ENCODE peak calls at places on chromosomes 4 and X, in five cellular contexts. H is tibial nerve, Q is IMR-90, C is gastrocnemius medialis, O is K562. J is an unnamed sample.

GRCh38 chr4:10354225-10354624 is 103.0 kb downstream of the ZNF518B start:
- DNase-seq in H (peak; percentile 6), Q (no peak), O (no peak), C (no peak), J (no peak)

GRCh38 chrX:150690126-150690525 is 3.1 kb upstream of the MTMR1 start:
- DNase-seq in C (no peak), H (no peak), Q (peak; percentile 92), O (no peak), J (no peak)

GRCh38 chr4:180695851-180696250 is 1547.4 kb upstream of the TENM3 start:
- DNase-seq in O (no peak), Q (peak; percentile 97), H (no peak), C (no peak), J (no peak)

GRCh38 chr4:182582245-182582644 is 334.9 kb downstream of the DCTD start:
- DNase-seq in H (no peak), O (no peak), Q (no peak), C (no peak), J (no peak)

GRCh38 chr4:74365761-74366160 is 816 bp downstream of the EREG start:
- DNase-seq in Q (no peak), C (no peak), H (no peak), O (peak; percentile 20), J (no peak)

GRCh38 chrX:54891573-54891972 is 29.1 kb upstream of the TRO start:
- DNase-seq in C (no peak), Q (peak; percentile 28), O (peak; percentile 18), H (peak; percentile 12), J (peak; percentile 0)

GRCh38 chr4:7096264-7096663 is 28.4 kb upstream of the GRPEL1 start:
- DNase-seq in O (no peak), Q (no peak), H (no peak), C (no peak), J (no peak)

GRCh38 chrX:154056739-154057367 is 37.2 kb upstream of the IRAK1 start:
- DNase-seq in O (no peak), H (no peak), C (no peak), Q (peak; percentile 20), J (no peak)

GRCh38 chrX:13373027-13373806 is 53.4 kb upstream of the ATXN3L start:
- DNase-seq in O (no peak), H (no peak), C (no peak), Q (peak; percentile 70), J (no peak)

GRCh38 chr4:158810487-158811215 is 41.8 kb downstream of the FNIP2 start:
- DNase-seq in O (no peak), H (peak; percentile 53), C (peak; percentile 55), Q (peak; percentile 98), J (no peak)

GRCh38 chrX:136525738-136526606 is 6.0 kb upstream of the VGLL1 start:
- DNase-seq in O (no peak), Q (peak; percentile 85), C (peak; percentile 61), H (peak; percentile 57), J (peak; percentile 0)

GRCh38 chr4:135277980-135278315 is 1076.4 kb upstream of the PABPC4L start:
- DNase-seq in H (no peak), O (no peak), Q (no peak), C (no peak), J (no peak)

GRCh38 chr4:64271601-64272081 is 137.6 kb downstream of the TECRL start:
- DNase-seq in O (no peak), C (no peak), H (no peak), Q (no peak), J (no peak)

GRCh38 chr4:142534994-142535393 is 311.1 kb downstream of the INPP4B start:
- DNase-seq in H (no peak), Q (peak; percentile 45), O (no peak), C (no peak), J (no peak)

GRCh38 chrX:21166302-21166982 is 207.8 kb upstream of the CNKSR2 start:
- DNase-seq in C (no peak), O (no peak), Q (peak; percentile 25), H (no peak), J (no peak)

GRCh38 chr4:113394108-113394729 is 344.8 kb downstream of the ANK2 start:
- DNase-seq in C (no peak), O (no peak), H (no peak), Q (no peak), J (no peak)

GRCh38 chrX:153245288-153245731 is 66.2 kb downstream of the MAGEA1 start:
- DNase-seq in Q (no peak), C (no peak), O (peak; percentile 60), H (no peak), J (no peak)

GRCh38 chrX:21398424-21398823 is 24.2 kb downstream of the CNKSR2 start:
- DNase-seq in C (no peak), Q (no peak), O (no peak), H (no peak), J (no peak)

GRCh38 chrX:110310896-110311295 is 7.0 kb downstream of the AMMECR1 start:
- DNase-seq in Q (no peak), H (no peak), C (no peak), O (peak; percentile 21), J (no peak)

GRCh38 chr4:119977135-119977534 is 89.5 kb downstream of the MAD2L1 start:
- DNase-seq in H (no peak), C (no peak), O (no peak), Q (no peak), J (no peak)

GRCh38 chr4:94640151-94640550 is 117.6 kb upstream of the BMPR1B start:
- DNase-seq in O (no peak), Q (no peak), C (no peak), H (no peak), J (no peak)

GRCh38 chr4:151099976-151100417 is 569 bp downstream of the RPS3A start:
- DNase-seq in O (peak; percentile 31), H (no peak), Q (peak; percentile 25), C (peak; percentile 6), J (peak; percentile 1)

GRCh38 chrX:40996886-40997530 is 88.2 kb upstream of the USP9X start:
- DNase-seq in C (peak; percentile 2), O (peak; percentile 62), H (peak; percentile 11), Q (peak; percentile 81), J (no peak)

GRCh38 chr4:176921256-176921655 is 128.5 kb upstream of the VEGFC start:
- DNase-seq in C (no peak), H (no peak), Q (no peak), O (no peak), J (no peak)

GRCh38 chr4:139768913-139769312 is 103.3 kb downstream of the MGST2 start:
- DNase-seq in Q (no peak), H (no peak), O (peak; percentile 34), C (no peak), J (no peak)

GRCh38 chr4:52713456-52713937 is 37.7 kb downstream of the ERVMER34-1 start:
- DNase-seq in C (no peak), Q (peak; percentile 5), O (no peak), H (no peak), J (no peak)

GRCh38 chr4:37510626-37511025 is 175.6 kb downstream of the RELL1 start:
- DNase-seq in H (no peak), C (no peak), Q (no peak), O (no peak), J (no peak)

GRCh38 chr4:158823461-158823873 is 54.6 kb downstream of the FNIP2 start:
- DNase-seq in O (no peak), Q (peak; percentile 58), C (peak; percentile 22), H (no peak), J (no peak)

GRCh38 chrX:100812216-100813158 is 7.7 kb upstream of the CSTF2 start:
- DNase-seq in O (no peak), H (no peak), Q (no peak), C (no peak), J (no peak)

GRCh38 chr4:74316397-74316796 is 8.1 kb downstream of the EPGN start:
- DNase-seq in O (no peak), H (no peak), C (no peak), Q (no peak), J (no peak)

GRCh38 chrX:53163436-53163835 is 61.6 kb downstream of the KDM5C start:
- DNase-seq in C (no peak), O (no peak), H (no peak), Q (no peak), J (no peak)

GRCh38 chr4:110514889-110515479 is 39.0 kb downstream of the ENPEP start:
- DNase-seq in H (no peak), Q (peak; percentile 30), O (peak; percentile 17), C (no peak), J (no peak)

GRCh38 chr4:54224960-54225670 is 4.0 kb upstream of the PDGFRA start:
- DNase-seq in H (no peak), Q (no peak), C (no peak), O (no peak), J (no peak)

GRCh38 chr4:61549356-61549755 is 349.2 kb downstream of the ADGRL3 start:
- DNase-seq in O (no peak), H (no peak), C (no peak), Q (no peak), J (no peak)

GRCh38 chrX:9770319-9770718 is 4.7 kb upstream of the GPR143 start:
- DNase-seq in H (no peak), Q (peak; percentile 8), O (no peak), C (no peak), J (no peak)

GRCh38 chr4:8303081-8303480 is 33.5 kb downstream of the HTRA3 start:
- DNase-seq in Q (no peak), H (no peak), C (no peak), O (no peak), J (no peak)
- H3K27ac ChIP-seq in Q (peak overlapping the region; percentile 45), H (no peak overlapping the region), C (no peak overlapping the region), O (peak overlapping the region; percentile 89), J (no peak overlapping the region)

GRCh38 chr4:600166-600565 is 24.1 kb upstream of the TMEM271 start:
- DNase-seq in Q (no peak), O (no peak), C (no peak), H (no peak), J (no peak)

GRCh38 chr4:602559-602942 is 22.8 kb upstream of the PDE6B start:
- DNase-seq in Q (no peak), H (no peak), O (peak; percentile 73), C (no peak), J (no peak)

GRCh38 chr4:600850-601515 is 24.4 kb upstream of the PDE6B start:
- DNase-seq in H (no peak), O (peak; percentile 56), Q (no peak), C (no peak), J (no peak)

GRCh38 chr4:601612-602558 is 23.5 kb upstream of the PDE6B start:
- DNase-seq in H (no peak), Q (no peak), C (no peak), O (no peak), J (no peak)

GRCh38 chr4:598925-599324 is 22.8 kb upstream of the TMEM271 start:
- DNase-seq in H (no peak), O (no peak), Q (no peak), C (no peak), J (no peak)
- H3K27ac ChIP-seq in H (no peak overlapping the region), O (no peak overlapping the region), Q (no peak overlapping the region), C (no peak overlapping the region), J (no peak overlapping the region)

DNA sequence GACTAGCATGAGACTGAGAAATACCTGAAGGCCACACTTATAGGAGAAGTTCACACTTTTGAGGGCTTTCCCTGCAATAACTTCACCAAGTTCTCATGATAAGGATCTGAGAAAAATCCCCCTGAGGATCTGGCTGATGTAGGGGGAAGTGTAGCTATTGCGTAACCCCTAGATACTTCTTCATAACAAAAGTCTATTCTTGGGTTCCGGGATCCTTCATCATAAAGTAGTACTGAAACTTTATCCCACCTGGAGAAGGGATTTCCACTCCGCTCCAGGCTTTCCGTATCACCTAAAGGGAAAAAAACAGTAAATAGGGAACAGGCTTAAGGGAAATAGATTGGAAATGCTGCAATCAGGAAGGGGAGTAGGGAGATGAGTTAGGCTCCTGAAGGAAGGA is 13.3 kb downstream of the USP27X start:
- DNase-seq in O (no peak), H (no peak), C (no peak), Q (no peak), J (no peak)
- H3K27ac ChIP-seq in O (no peak overlapping the region), H (no peak overlapping the region), C (no peak overlapping the region), Q (no peak overlapping the region), J (no peak overlapping the region)

GRCh38 chrX:130086414-130087207 is 23.7 kb downstream of the ELF4 start:
- DNase-seq in C (no peak), O (no peak), Q (no peak), H (no peak), J (no peak)
- H3K27ac ChIP-seq in C (peak overlapping the region; percentile 58), O (peak overlapping the region; percentile 38), Q (no peak overlapping the region), H (peak overlapping the region; percentile 45), J (no peak overlapping the region)